ENCODE peak calls at places on chromosomes 3 and 15, in eight cellular contexts. D, V, L, P, Q, C, U and T are unnamed samples.

GRCh38 chr3:153038779-153039178 is 123.2 kb upstream of the RAP2B start:
- DNase-seq in D (no peak), V (no peak), L (no peak), P (no peak), Q (no peak), C (no peak), U (no peak), T (no peak)

GRCh38 chr3:30567139-30567753 is 39.2 kb upstream of the TGFBR2 start:
- DNase-seq in D (no peak), V (peak), L (no peak), P (no peak), Q (no peak), C (no peak), U (no peak), T (no peak)

GRCh38 chr3:136247436-136247835 is 2.7 kb upstream of the PCCB start:
- DNase-seq in D (no peak), V (no peak), L (no peak), P (no peak), Q (peak), C (no peak), U (no peak), T (no peak)

GRCh38 chr3:143476965-143477640 is 357.5 kb downstream of the CHST2 start:
- DNase-seq in D (no peak), V (no peak), L (no peak), P (no peak), Q (no peak), C (no peak), U (no peak), T (no peak)

GRCh38 chr15:45129651-45130129 is at the start of the genes DUOX1 and DUOXA1:
- DNase-seq in D (peak), V (no peak), L (no peak), P (peak), Q (peak), C (peak), U (no peak), T (no peak)

GRCh38 chr3:184570035-184570434 is 8.4 kb downstream of the EPHB3 start:
- DNase-seq in D (no peak), V (no peak), L (no peak), P (no peak), Q (no peak), C (no peak), U (no peak), T (no peak)

GRCh38 chr3:50644556-50644955 is 27.6 kb downstream of the MAPKAPK3 start:
- DNase-seq in D (no peak), V (no peak), L (no peak), P (no peak), Q (no peak), C (peak), U (no peak), T (no peak)

GRCh38 chr15:31484986-31485385 is 158.4 kb downstream of the KLF13 start:
- DNase-seq in D (peak), V (no peak), L (no peak), P (no peak), Q (peak), C (no peak), U (no peak), T (no peak)

GRCh38 chr3:42591811-42592210 is 1.2 kb downstream of the SS18L2 start:
- DNase-seq in D (no peak), V (no peak), L (no peak), P (no peak), Q (no peak), C (no peak), U (no peak), T (no peak)

GRCh38 chr15:101243420-101243819 is 8.4 kb downstream of the CHSY1 start:
- DNase-seq in D (no peak), V (no peak), L (no peak), P (peak), Q (peak), C (no peak), U (no peak), T (no peak)
- H3K4me3 ChIP-seq in D (no peak), V (no peak), L (no peak), P (no peak), Q (no peak), C (no peak), U (no peak), T (no peak)

DNA sequence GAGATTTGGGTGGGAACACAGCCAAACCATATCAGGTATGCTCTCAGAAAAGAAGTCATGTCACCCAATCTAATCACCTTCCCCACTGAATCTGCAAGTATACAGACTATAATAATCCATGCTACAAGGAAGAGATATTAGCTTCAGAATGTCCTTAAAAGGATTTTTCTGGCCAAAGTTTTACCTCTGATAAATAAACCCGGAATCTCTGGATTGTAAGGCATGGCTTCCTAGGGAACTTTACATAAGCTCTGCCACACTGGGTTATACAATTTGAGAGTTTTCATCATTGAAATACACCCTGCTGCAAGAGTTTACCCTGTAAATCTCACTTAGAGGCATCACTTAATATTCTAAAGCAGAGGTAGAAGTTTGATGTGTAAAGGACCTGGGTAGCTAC is 330.5 kb upstream of the KCNMB2 start:
- DNase-seq in D (no peak), V (no peak), L (peak), P (no peak), Q (no peak), C (no peak), U (no peak), T (no peak)
- TF ChIP-seq POLR2A in D (no peak), V (no peak), L (no peak), P (no peak), Q (no peak), C (no peak), U (no peak), T (no peak)

DNA sequence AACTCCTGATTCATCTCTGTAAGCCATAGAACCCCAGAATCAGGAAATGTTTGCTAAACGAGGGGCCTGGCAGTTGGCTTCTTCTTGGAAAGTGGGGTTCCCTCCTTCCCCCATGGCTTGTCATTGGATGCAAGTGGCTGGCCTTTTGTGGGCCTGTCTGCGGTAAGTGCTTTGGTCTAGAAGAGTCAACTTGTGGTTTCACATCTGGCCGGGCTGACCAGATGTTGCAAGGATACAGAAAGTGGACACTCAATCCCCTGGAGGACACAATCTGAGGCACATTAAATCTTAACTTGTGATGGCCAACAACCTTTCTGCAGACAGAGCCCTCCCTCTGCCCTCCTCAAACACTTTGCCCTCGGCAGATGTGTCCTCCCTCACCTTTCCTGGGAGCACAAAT is 1.1 kb downstream of the FAH start:
- DNase-seq in D (no peak), V (no peak), L (peak), P (no peak), Q (no peak), C (no peak), U (no peak), T (no peak)
- H3K4me3 ChIP-seq in D (peak), V (no peak), L (no peak), P (peak), Q (no peak), C (peak), U (peak), T (no peak)

GRCh38 chr15:41971893-41972340 is 440 bp downstream of the EHD4 start:
- DNase-seq in D (peak), V (peak), L (no peak), P (no peak), Q (peak), C (no peak), U (peak), T (no peak)

GRCh38 chr15:41972341-41973237 is at the start of gene EHD4:
- DNase-seq in D (peak), V (peak), L (peak), P (peak), Q (peak), C (peak), U (peak), T (peak)

GRCh38 chr15:41969851-41970431 is 2.4 kb downstream of the EHD4 start:
- DNase-seq in D (peak), V (no peak), L (no peak), P (peak), Q (peak), C (no peak), U (no peak), T (no peak)

GRCh38 chr15:41970456-41970855 is 1.9 kb downstream of the EHD4 start:
- DNase-seq in D (peak), V (no peak), L (no peak), P (peak), Q (peak), C (no peak), U (no peak), T (peak)

DNA sequence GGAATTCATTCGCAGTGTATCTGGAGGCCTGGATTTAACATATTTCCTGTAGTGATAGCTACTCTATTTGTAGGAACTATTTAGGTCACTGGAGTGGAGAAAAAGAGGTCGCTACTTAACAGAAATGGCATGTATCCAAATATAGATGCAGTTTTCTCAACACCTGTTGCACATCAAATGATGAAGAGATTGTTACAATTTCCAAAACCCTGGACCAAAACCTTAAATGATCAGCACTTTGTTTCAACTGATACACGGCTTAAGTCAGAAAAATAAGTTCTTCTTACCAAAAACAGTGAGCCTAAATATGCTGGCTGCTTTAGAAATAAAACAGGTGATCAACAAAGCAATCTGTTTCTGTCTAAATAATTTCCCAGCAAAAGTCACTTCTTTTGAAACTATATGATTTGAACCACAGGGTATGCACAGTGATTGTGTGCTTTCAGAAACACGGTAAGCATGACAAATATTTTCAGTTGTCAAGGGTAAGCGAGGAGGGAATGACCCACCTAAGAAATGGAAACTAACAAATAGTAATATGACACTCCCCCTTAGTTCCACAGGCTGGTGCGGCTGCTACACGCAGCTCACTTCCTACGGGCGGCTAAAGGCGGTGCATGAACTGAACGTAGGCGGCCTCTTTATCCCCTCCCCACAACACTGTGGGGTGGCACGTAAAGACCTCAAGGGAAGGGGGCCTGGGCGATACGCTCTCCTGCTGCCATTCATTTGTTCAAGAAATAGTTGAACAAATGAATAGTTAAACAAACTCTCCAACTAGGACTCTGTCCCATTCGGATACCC is 1.1 kb downstream of the EHD4 start:
- DNase-seq in D (peak), V (peak), L (peak), P (peak), Q (peak), C (peak), U (peak), T (peak)
- TF ChIP-seq POLR2A in D (peak), V (peak), L (no peak), P (no peak), Q (no peak), C (no peak), U (peak), T (no peak)

GRCh38 chr15:51128701-51129100 is 34.0 kb upstream of the TNFAIP8L3 start:
- DNase-seq in D (no peak), V (no peak), L (peak), P (no peak), Q (no peak), C (no peak), U (no peak), T (no peak)
- H3K4me3 ChIP-seq in D (no peak), V (no peak), L (no peak), P (no peak), Q (no peak), C (no peak), U (no peak), T (no peak)

DNA sequence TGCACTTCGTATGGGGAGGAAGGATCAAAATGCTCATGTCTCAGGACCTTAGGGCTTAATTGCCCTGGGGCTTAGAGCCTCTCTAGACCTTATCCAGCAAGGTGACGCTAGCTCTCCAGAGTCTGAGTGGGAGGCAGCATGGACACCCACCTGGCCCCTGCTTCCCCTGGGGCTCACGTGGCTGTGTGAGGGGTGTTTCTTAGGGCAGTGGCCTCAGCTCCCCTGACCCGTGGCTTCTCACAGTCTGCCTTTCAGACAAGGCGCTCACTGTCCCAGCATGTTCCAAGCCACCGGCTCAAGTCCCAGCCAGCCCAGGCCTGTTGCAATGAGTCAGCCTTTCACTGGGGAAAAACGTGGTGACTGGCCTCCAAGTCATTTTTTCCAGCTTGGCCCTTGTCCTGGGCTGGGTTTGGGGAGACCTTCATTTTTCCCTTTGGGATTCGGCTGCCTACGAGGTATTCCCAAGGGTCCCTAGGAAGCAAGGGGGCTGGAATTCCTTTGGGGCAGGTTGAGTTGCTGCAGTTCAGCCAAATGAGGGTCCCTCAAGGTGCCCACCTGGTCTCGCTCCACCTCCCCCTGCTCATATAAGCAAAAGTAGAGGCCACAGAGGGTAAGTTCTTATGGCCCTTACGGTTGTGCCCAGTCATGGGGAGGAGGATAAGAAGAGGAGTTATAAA is 15.7 kb downstream of the BHLHE40 start:
- DNase-seq in D (peak), V (no peak), L (peak), P (no peak), Q (peak), C (peak), U (peak), T (peak)
- TF ChIP-seq POLR2A in D (no peak), V (no peak), L (peak), P (no peak), Q (no peak), C (no peak), U (no peak), T (no peak)

DNA sequence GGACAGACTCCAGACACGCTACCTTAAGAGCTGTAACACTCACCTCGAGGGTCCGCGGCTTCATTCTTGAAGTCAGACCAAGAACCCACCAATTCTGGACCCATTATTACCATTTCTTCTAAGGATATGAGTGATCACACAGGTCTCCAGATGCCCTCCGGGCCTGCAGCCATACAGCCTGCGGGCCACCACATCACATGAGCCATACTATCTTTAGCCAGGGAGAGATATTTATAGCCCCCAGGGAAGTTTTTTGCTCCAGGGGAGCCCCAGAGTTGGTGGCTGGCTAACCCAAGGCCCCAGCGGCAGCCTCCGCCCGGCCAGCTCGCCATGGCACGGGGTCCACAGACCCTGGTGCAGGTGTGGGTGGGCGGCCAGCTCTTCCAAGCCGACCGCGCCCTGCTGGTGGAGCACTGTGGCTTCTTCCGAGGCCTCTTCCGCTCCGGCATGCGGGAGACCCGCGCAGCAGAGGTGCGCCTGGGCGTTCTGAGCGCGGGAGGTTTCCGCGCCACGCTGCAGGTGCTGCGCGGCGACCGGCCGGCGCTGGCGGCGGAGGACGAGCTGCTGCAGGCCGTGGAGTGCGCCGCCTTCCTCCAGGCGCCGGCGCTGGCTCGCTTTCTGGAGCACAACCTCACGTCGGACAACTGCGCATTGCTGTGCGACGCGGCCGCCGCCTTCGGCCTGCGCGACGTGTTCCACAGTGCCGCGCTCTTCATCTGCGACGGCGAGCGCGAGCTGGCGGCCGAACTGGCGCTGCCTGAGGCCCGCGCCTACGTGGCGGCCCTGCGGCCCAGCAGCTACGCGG is at the start of gene KBTBD13:
- DNase-seq in D (no peak), V (no peak), L (no peak), P (no peak), Q (no peak), C (no peak), U (no peak), T (no peak)
- H3K4me3 ChIP-seq in D (peak), V (no peak), L (no peak), P (no peak), Q (no peak), C (peak), U (no peak), T (no peak)